ENCODE peak calls at places on chromosomes 2 and 18, in five cellular contexts. One of them, this sample, is unnamed.
A peak's percentile ranks its signal among the peaks of the same experiment; 100 is the strongest.

GRCh38 chr2:54895735-54896134 is 154.5 kb downstream of the RTN4 start:
- DNase-seq in mammary epithelial cell: peak; percentile 24
- DNase-seq in ascending aorta: no peak
- DNase-seq in fibroblast of lung: peak; percentile 58
- DNase-seq in AG04449: no peak
- DNase-seq in this sample: no peak

GRCh38 chr2:170715932-170716777 is 1.0 kb downstream of the SP5 start:
- DNase-seq in mammary epithelial cell: no peak
- DNase-seq in AG04449: no peak
- DNase-seq in ascending aorta: no peak
- DNase-seq in fibroblast of lung: no peak
- DNase-seq in this sample: peak; percentile 64

GRCh38 chr18:41681138-41681881 is 273.7 kb upstream of the PIK3C3 start:
- DNase-seq in ascending aorta: no peak
- DNase-seq in AG04449: no peak
- DNase-seq in mammary epithelial cell: peak; percentile 3
- DNase-seq in fibroblast of lung: peak; percentile 25
- DNase-seq in this sample: no peak

GRCh38 chr2:171810409-171810993 is 83.5 kb downstream of the SLC25A12 start:
- DNase-seq in AG04449: no peak
- DNase-seq in fibroblast of lung: peak; percentile 87
- DNase-seq in mammary epithelial cell: no peak
- DNase-seq in ascending aorta: no peak
- DNase-seq in this sample: no peak

GRCh38 chr2:152542995-152543481 is 174.2 kb downstream of the PRPF40A start:
- DNase-seq in AG04449: peak; percentile 80
- DNase-seq in fibroblast of lung: peak; percentile 87
- DNase-seq in mammary epithelial cell: peak; percentile 90
- DNase-seq in ascending aorta: peak; percentile 68
- DNase-seq in this sample: no peak

GRCh38 chr18:2883137-2883671 is 36.4 kb downstream of the EMILIN2 start:
- DNase-seq in fibroblast of lung: no peak
- DNase-seq in ascending aorta: no peak
- DNase-seq in mammary epithelial cell: no peak
- DNase-seq in AG04449: no peak
- DNase-seq in this sample: peak; percentile 54

GRCh38 chr2:31141513-31141912 is 3.3 kb upstream of the GALNT14 start:
- DNase-seq in AG04449: peak; percentile 10
- DNase-seq in ascending aorta: no peak
- DNase-seq in mammary epithelial cell: no peak
- DNase-seq in fibroblast of lung: no peak
- DNase-seq in this sample: no peak

GRCh38 chr2:240401781-240402551 is 33.5 kb upstream of the GPC1 start:
- DNase-seq in AG04449: no peak
- DNase-seq in mammary epithelial cell: no peak
- DNase-seq in ascending aorta: peak; percentile 50
- DNase-seq in fibroblast of lung: no peak
- DNase-seq in this sample: no peak

GRCh38 chr18:35968278-35968880 is 4.1 kb upstream of the RMP24 start:
- DNase-seq in mammary epithelial cell: peak; percentile 89
- DNase-seq in ascending aorta: no peak
- DNase-seq in fibroblast of lung: no peak
- DNase-seq in AG04449: no peak
- DNase-seq in this sample: no peak

GRCh38 chr18:5295231-5295920 is at the start of gene ZBTB14:
- DNase-seq in AG04449: no peak
- DNase-seq in ascending aorta: peak; percentile 81
- DNase-seq in mammary epithelial cell: peak; percentile 35
- DNase-seq in fibroblast of lung: peak; percentile 58
- DNase-seq in this sample: peak; percentile 86

GRCh38 chr2:40358783-40359182 is 93.1 kb downstream of the SLC8A1 start:
- DNase-seq in fibroblast of lung: no peak
- DNase-seq in ascending aorta: no peak
- DNase-seq in AG04449: no peak
- DNase-seq in mammary epithelial cell: no peak
- DNase-seq in this sample: no peak

GRCh38 chr2:219274392-219274921 is 4.7 kb upstream of the DNAJB2 start:
- DNase-seq in AG04449: peak; percentile 60
- DNase-seq in fibroblast of lung: peak; percentile 42
- DNase-seq in mammary epithelial cell: peak; percentile 88
- DNase-seq in ascending aorta: peak; percentile 92
- DNase-seq in this sample: no peak

GRCh38 chr18:24014986-24015896 is 687 bp downstream of the TTC39C start:
- DNase-seq in mammary epithelial cell: peak; percentile 43
- DNase-seq in ascending aorta: peak; percentile 79
- DNase-seq in AG04449: no peak
- DNase-seq in fibroblast of lung: peak; percentile 71
- DNase-seq in this sample: no peak

GRCh38 chr2:26430826-26431225 is 29.1 kb downstream of the DRC1 start:
- DNase-seq in fibroblast of lung: no peak
- DNase-seq in ascending aorta: no peak
- DNase-seq in mammary epithelial cell: no peak
- DNase-seq in AG04449: no peak
- DNase-seq in this sample: no peak

GRCh38 chr2:100722125-100722524 is 97.8 kb upstream of the NPAS2 start:
- DNase-seq in AG04449: no peak
- DNase-seq in fibroblast of lung: no peak
- DNase-seq in ascending aorta: no peak
- DNase-seq in mammary epithelial cell: no peak
- DNase-seq in this sample: no peak

DNA sequence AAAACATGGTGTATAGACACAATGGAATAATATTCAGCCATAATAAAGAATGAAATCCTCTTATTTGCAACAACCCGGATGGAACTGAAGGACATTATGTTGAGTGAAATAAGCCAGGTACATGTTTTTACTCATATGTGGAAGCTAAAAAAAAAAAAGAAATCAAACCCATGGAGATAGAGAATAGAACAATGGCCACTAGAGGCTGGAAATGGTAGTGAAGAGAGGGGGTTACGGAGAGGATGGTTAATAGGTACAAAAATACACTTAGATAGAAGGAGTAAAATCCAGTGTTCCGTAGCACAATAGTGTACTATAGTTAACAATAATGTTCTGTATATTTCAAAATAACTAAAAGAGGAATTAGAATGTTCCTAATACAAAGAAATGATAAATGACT is 12.8 kb upstream of the KIAA2012 start:
- DNase-seq in fibroblast of lung: no peak
- DNase-seq in AG04449: no peak
- DNase-seq in mammary epithelial cell: no peak
- DNase-seq in ascending aorta: no peak
- DNase-seq in this sample: no peak
- TF ChIP-seq CTCF in fibroblast of lung: no peak
- TF ChIP-seq CTCF in AG04449: no peak
- TF ChIP-seq CTCF in mammary epithelial cell: peak; percentile 22
- TF ChIP-seq CTCF in ascending aorta: peak; percentile 14
- TF ChIP-seq CTCF in this sample: peak; percentile 7

DNA sequence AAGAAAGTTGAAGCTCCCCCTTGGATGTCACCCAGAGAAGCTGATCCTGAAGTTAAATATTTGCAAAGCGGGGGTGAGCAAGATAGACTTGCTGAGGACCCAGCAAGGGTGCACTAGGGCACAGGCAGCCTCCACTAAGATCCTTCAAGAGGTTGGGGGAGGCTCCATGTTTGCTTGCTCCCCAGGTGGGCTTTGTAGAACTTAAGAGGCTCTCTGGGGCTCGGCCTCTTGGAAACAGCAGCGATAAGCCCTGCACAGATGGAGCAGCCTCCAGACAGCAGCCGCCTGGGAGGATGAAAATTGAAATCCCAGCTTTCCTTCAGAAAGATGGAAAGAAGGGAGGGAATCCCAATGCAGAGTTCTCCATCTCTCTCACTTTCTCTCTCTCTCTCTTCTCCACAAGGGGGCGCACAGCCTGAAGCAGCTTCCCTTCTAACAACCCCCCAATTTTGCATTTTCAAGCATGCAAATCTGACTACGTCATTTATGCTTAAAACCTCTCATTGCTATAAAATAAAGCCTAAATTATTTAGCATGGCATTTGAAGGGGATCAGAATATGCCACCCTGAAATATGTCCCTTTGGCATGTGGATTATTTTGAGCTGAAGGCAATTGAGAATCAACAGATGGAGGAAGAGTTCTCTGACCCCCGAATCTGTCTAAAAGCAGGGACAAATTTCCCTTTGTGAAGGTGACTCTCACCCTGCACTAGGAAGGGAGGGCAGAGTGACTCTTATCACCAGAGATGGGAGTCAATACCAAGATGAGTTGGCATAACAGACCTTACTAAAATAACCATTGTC is 185.7 kb upstream of the KLHL29 start:
- DNase-seq in ascending aorta: no peak
- DNase-seq in AG04449: no peak
- DNase-seq in mammary epithelial cell: peak; percentile 10
- DNase-seq in fibroblast of lung: peak; percentile 36
- DNase-seq in this sample: peak; percentile 23
- TF ChIP-seq CTCF in ascending aorta: no peak
- TF ChIP-seq CTCF in AG04449: peak; percentile 71
- TF ChIP-seq CTCF in mammary epithelial cell: peak; percentile 71
- TF ChIP-seq CTCF in fibroblast of lung: peak; percentile 55
- TF ChIP-seq CTCF in this sample: peak; percentile 65

GRCh38 chr2:106095478-106096392 is 98.4 kb downstream of the UXS1 start:
- DNase-seq in mammary epithelial cell: no peak
- DNase-seq in AG04449: no peak
- DNase-seq in fibroblast of lung: no peak
- DNase-seq in ascending aorta: no peak
- DNase-seq in this sample: no peak
- TF ChIP-seq CTCF in mammary epithelial cell: no peak
- TF ChIP-seq CTCF in AG04449: no peak
- TF ChIP-seq CTCF in fibroblast of lung: no peak
- TF ChIP-seq CTCF in ascending aorta: no peak
- TF ChIP-seq CTCF in this sample: no peak

DNA sequence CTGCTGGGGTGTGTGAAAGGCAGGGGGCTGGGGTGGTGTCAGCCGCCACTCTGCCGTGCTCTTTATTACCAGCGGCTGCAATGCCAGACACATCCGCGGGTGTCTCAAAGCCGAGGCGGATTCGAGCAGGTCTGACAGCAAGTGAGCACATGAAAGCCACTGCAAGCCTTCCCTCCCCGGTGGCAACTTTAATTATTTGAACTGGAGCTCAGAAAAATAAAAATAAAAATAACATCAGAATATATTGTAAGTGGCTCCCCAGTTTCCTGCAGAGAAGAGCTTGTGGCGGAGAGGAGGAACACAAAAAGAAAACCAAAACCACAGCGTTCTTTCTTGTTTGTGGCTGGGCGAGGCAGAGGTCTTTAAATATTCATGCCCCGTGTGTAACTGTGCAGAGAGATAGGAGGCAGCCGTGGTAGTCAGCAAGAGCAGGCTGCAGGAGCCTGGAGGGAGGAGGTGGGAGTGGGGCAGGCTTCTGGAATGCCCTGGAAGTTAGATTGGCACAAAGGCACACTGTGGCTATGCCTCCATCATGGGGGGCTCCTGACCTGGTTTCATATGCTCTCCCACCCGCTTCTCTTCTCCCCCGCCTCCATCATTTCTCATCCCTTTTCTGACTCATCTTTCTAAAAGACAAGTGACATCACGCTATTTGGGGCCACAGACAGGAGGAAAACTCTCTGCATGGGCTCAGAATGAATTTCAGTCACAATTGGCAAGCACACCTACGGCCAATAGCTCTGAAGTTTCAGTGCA is 199.8 kb downstream of the CLIP4 start:
- DNase-seq in fibroblast of lung: no peak
- DNase-seq in mammary epithelial cell: no peak
- DNase-seq in AG04449: no peak
- DNase-seq in ascending aorta: no peak
- DNase-seq in this sample: peak; percentile 37
- TF ChIP-seq CTCF in fibroblast of lung: no peak
- TF ChIP-seq CTCF in mammary epithelial cell: no peak
- TF ChIP-seq CTCF in AG04449: peak; percentile 26
- TF ChIP-seq CTCF in ascending aorta: no peak
- TF ChIP-seq CTCF in this sample: no peak

DNA sequence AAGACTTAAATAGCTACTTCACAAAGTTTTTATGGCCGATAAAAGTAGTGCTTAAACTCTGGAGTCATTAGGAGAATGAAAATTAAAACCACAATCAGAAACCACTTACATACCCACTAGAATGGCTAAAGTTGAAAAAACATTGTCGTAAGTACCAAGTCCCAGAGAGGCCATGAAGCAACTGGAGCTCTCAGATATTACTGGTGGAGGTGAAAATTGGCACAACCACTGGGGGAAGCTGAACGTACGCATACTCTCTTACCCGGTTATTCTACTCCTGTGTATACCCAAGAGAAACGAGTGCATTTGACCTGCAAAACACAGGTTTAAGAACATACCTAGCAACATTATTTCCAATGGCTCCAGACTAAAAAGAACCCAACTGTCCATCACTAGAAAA is 76.5 kb upstream of the TMEM247 start:
- DNase-seq in ascending aorta: no peak
- DNase-seq in fibroblast of lung: no peak
- DNase-seq in mammary epithelial cell: no peak
- DNase-seq in AG04449: no peak
- DNase-seq in this sample: no peak
- TF ChIP-seq CTCF in ascending aorta: no peak
- TF ChIP-seq CTCF in fibroblast of lung: no peak
- TF ChIP-seq CTCF in mammary epithelial cell: no peak
- TF ChIP-seq CTCF in AG04449: no peak
- TF ChIP-seq CTCF in this sample: no peak

GRCh38 chr2:7437122-7437521 is 519.9 kb downstream of the RNF144A start:
- DNase-seq in AG04449: no peak
- DNase-seq in mammary epithelial cell: no peak
- DNase-seq in fibroblast of lung: peak; percentile 50
- DNase-seq in ascending aorta: no peak
- DNase-seq in this sample: no peak

GRCh38 chr2:7438855-7439254 is 521.6 kb downstream of the RNF144A start:
- DNase-seq in ascending aorta: no peak
- DNase-seq in fibroblast of lung: no peak
- DNase-seq in mammary epithelial cell: no peak
- DNase-seq in AG04449: no peak
- DNase-seq in this sample: no peak

GRCh38 chr2:7440985-7441384 is 523.8 kb downstream of the RNF144A start:
- DNase-seq in fibroblast of lung: no peak
- DNase-seq in mammary epithelial cell: no peak
- DNase-seq in AG04449: no peak
- DNase-seq in ascending aorta: no peak
- DNase-seq in this sample: no peak

GRCh38 chr2:7436096-7436906 is 519.1 kb downstream of the RNF144A start:
- DNase-seq in mammary epithelial cell: no peak
- DNase-seq in AG04449: no peak
- DNase-seq in fibroblast of lung: no peak
- DNase-seq in ascending aorta: no peak
- DNase-seq in this sample: no peak

GRCh38 chr2:7437716-7438648 is 520.8 kb downstream of the RNF144A start:
- DNase-seq in fibroblast of lung: peak; percentile 13
- DNase-seq in AG04449: no peak
- DNase-seq in mammary epithelial cell: no peak
- DNase-seq in ascending aorta: no peak
- DNase-seq in this sample: no peak
- TF ChIP-seq CTCF in fibroblast of lung: no peak
- TF ChIP-seq CTCF in AG04449: no peak
- TF ChIP-seq CTCF in mammary epithelial cell: no peak
- TF ChIP-seq CTCF in ascending aorta: no peak
- TF ChIP-seq CTCF in this sample: no peak